ENCODE peak calls at places on chromosome 3, in six cellular contexts. T is body of pancreas; H is CD4-positive, alpha-beta T cell; W is colonic mucosa; X is SK-N-SH; L is tibial artery. O is an unnamed sample.

GRCh38 chr3:143699351-143699750 is 148.9 kb downstream of the SLC9A9 start:
- DNase-seq in T (no peak), H (no peak), W (no peak), X (no peak), L (no peak), O (no peak)

GRCh38 chr3:185687479-185687878 is 101.4 kb downstream of the SENP2 start:
- DNase-seq in T (no peak), H (no peak), W (no peak), X (no peak), L (no peak), O (no peak)

GRCh38 chr3:197522183-197522715 is 33.5 kb downstream of the BDH1 start:
- DNase-seq in T (no peak), H (no peak), W (peak; percentile 91), X (no peak), L (no peak), O (no peak)

GRCh38 chr3:187368765-187369450 is 723 bp downstream of the RTP4 start:
- DNase-seq in T (no peak), H (no peak), W (no peak), X (no peak), L (no peak), O (no peak)

GRCh38 chr3:9302425-9303181 is 53.2 kb upstream of the SRGAP3 start:
- DNase-seq in T (peak; percentile 82), H (peak; percentile 73), W (peak; percentile 79), X (peak; percentile 88), L (peak; percentile 62), O (peak; percentile 79)

GRCh38 chr3:125150525-125151436 is 61.8 kb downstream of the SLC12A8 start:
- DNase-seq in T (peak; percentile 59), H (peak; percentile 44), W (peak; percentile 69), X (peak; percentile 59), L (no peak), O (peak; percentile 49)

GRCh38 chr3:127914584-127914983 is 448 bp upstream of the KBTBD12 start:
- DNase-seq in T (no peak), H (no peak), W (no peak), X (no peak), L (no peak), O (no peak)

GRCh38 chr3:15755181-15755580 is 42.6 kb downstream of the ANKRD28 start:
- DNase-seq in T (no peak), H (no peak), W (no peak), X (no peak), L (no peak), O (no peak)

GRCh38 chr3:42690191-42690590 is 4.9 kb downstream of the KLHL40 start:
- DNase-seq in T (no peak), H (no peak), W (no peak), X (no peak), L (no peak), O (no peak)

GRCh38 chr3:11006986-11007385 is 14.4 kb downstream of the SLC6A1 start:
- DNase-seq in T (no peak), H (no peak), W (no peak), X (no peak), L (no peak), O (no peak)

GRCh38 chr3:193014961-193015360 is 97.3 kb upstream of the MB21D2 start:
- DNase-seq in T (no peak), H (no peak), W (no peak), X (no peak), L (no peak), O (no peak)

GRCh38 chr3:185318136-185318535 is 44.8 kb upstream of the MAP3K13 start:
- DNase-seq in T (no peak), H (no peak), W (no peak), X (no peak), L (no peak), O (peak; percentile 67)

GRCh38 chr3:30510596-30510995 is 95.8 kb upstream of the TGFBR2 start:
- DNase-seq in T (no peak), H (no peak), W (no peak), X (no peak), L (no peak), O (no peak)

GRCh38 chr3:198079771-198080520 is 119.9 kb downstream of the LMLN start:
- DNase-seq in T (peak; percentile 20), H (peak; percentile 2), W (peak; percentile 21), X (no peak), L (peak; percentile 19), O (peak; percentile 10)

GRCh38 chr3:15206662-15207576 is 873 bp downstream of the CAPN7 start:
- DNase-seq in T (peak; percentile 72), H (no peak), W (peak; percentile 47), X (peak; percentile 30), L (peak; percentile 43), O (peak; percentile 36)

GRCh38 chr3:111229301-111229700 is 157.7 kb downstream of the NECTIN3 start:
- DNase-seq in T (no peak), H (no peak), W (no peak), X (no peak), L (no peak), O (no peak)

GRCh38 chr3:69359339-69359893 is 26.5 kb downstream of the FRMD4B start:
- DNase-seq in T (no peak), H (no peak), W (no peak), X (no peak), L (no peak), O (no peak)

GRCh38 chr3:99850608-99851007 is 32.9 kb downstream of the CMSS1 start:
- DNase-seq in T (no peak), H (no peak), W (no peak), X (no peak), L (no peak), O (no peak)

GRCh38 chr3:61594144-61594977 is 33.0 kb downstream of the PTPRG start:
- DNase-seq in T (no peak), H (no peak), W (no peak), X (peak; percentile 11), L (no peak), O (no peak)

GRCh38 chr3:78941587-78941986 is 826.2 kb downstream of the ROBO1 start:
- DNase-seq in T (no peak), H (no peak), W (no peak), X (no peak), L (no peak), O (peak; percentile 63)

DNA sequence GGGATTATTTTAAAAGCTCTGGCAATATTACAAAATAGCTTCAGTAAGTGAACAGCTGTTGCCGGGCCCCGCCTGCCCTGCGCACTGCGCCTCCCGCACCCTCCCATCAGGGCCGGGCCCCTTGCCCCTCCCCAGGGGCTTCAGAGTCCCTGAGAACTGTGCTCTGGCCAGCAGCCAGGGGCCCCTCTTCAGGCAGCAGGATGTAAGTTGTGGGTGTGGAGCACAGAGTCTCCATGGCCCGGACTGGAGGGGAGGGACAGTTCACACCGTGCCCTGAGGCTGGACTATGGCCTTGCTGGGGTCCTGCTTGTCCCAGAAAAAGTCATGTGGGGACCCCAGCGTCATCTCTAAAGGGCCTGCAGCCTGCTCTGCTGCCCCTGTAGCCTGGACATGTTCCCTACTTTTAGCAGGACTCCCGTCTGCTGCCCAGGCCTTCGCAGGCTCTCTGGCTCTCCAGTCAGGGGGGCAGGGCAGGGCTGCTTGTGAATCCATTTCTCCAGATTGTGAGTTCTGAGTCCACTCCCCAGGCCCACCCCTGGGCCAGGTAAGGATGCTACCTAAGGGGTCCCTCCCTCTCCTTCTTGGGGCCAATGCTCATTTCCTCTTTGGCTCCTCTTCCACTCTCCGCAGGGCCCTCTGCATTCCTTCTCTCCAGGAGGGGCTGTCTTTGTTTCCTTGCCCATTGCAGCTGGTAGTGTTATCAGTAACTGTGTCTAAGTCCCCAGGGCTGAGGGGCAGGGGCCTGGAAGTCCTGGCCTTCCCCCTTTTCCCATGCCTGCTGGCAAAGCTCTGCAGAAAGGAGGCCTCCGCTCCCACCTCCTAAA is 12.8 kb upstream of the CACNA2D2 start:
- DNase-seq in T (peak; percentile 13), H (no peak), W (peak; percentile 27), X (peak; percentile 88), L (no peak), O (peak; percentile 11)
- TF ChIP-seq CTCF in T (no peak), H (no peak), W (no peak), X (no peak), L (no peak), O (no peak)

GRCh38 chr3:46411271-46411670 is 4.2 kb downstream of the CCRL2 start:
- DNase-seq in T (no peak), H (no peak), W (no peak), X (no peak), L (no peak), O (no peak)
- TF ChIP-seq CTCF in T (no peak), H (no peak), W (no peak), X (peak; percentile 9), L (no peak), O (no peak)

GRCh38 chr3:48297111-48297810 is 36.2 kb downstream of the SPINK8 start:
- DNase-seq in T (no peak), H (no peak), W (no peak), X (no peak), L (no peak), O (no peak)
- TF ChIP-seq CTCF in T (no peak), H (no peak), W (no peak), X (no peak), L (no peak), O (no peak)

DNA sequence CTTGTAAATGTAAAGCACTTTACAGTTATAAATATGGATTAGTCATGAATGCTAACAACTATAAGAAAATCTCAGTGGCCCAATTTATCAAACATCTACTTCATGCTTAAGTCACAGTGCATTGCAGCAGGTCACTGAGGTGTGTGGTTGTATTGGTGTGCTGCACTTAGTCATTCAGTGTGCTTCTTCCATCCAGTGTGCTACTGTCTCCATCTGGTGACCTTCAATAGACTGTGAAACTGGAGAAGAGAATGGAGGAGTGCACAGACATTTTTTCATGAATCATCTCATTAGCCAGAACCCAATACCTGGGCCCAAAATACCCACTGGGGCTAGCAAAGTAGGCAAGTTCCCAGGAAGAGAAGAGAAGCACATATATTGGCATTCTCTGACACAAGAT is 199.6 kb downstream of the SHOX2 start:
- DNase-seq in T (no peak), H (no peak), W (no peak), X (no peak), L (no peak), O (peak; percentile 13)
- TF ChIP-seq CTCF in T (no peak), H (no peak), W (no peak), X (peak; percentile 37), L (no peak), O (no peak)

DNA sequence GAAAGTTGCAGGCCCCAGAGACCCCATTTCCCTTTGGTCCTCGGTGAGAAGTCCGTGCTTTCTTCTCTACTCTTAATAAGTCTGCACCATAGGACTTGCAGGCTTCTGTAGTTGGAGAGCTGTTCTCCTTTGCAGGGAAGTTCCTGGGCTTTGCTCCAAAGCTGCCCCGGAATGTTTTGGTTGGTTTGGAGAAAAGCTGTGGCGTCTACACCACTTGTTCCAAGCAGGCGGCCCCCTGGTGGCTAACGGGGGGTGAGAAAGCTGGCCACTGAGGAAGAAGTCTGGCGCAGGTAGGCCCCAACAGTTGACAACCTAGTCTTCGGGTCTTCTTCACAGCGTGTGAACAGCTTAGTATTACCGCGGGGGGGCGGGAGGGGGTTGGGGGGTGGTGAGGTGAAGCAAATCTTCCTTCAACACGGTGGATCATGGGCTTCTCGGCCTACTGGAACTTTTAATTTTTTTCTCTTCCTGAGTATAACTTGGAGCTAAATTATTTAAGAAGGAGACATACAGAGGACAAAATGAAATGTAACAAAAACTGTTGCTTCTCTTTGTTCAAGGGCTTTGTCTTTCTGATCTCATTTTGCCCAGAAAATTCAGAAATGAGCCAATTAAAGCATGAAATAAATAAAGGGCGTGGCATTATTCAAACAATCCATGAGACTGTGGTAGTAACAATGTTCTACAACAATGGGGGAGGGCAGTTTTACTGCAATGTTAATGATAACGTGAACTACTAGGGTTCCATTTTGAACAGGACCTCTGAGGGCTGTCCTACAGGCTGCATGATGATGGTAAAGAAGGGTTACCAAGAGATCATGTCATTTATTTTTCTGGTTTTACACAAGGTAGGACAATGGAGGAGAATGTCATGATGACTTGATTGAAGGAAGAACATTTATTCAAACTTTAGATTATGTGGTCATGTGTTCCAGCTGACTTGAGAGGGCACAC is 2.2 kb upstream of the THRB start:
- DNase-seq in T (peak; percentile 94), H (no peak), W (peak; percentile 82), X (peak; percentile 63), L (peak; percentile 89), O (peak; percentile 69)
- TF ChIP-seq CTCF in T (peak; percentile 59), H (no peak), W (peak; percentile 43), X (peak; percentile 49), L (peak; percentile 55), O (peak; percentile 41)

O was measured in fibroblast of pulmonary artery.